ENCODE peak calls at places on chromosomes 12 and 14, in four cellular contexts. One of them, this sample, is unnamed.

GRCh38 chr12:97456792-97457191 is 5.8 kb upstream of the RMST start:
- DNase-seq in neural progenitor cell: peak; percentile 21
- DNase-seq in COR-L47: no peak
- DNase-seq in CD8-positive, alpha-beta T cell: no peak
- DNase-seq in this sample: peak; percentile 4

GRCh38 chr14:95545769-95546168 is 10.9 kb downstream of the GLRX5 start:
- DNase-seq in neural progenitor cell: no peak
- DNase-seq in COR-L47: no peak
- DNase-seq in CD8-positive, alpha-beta T cell: no peak
- DNase-seq in this sample: no peak

GRCh38 chr12:95494888-95495287 is 20.9 kb downstream of the METAP2 start:
- DNase-seq in neural progenitor cell: no peak
- DNase-seq in CD8-positive, alpha-beta T cell: no peak
- DNase-seq in COR-L47: no peak
- DNase-seq in this sample: no peak

GRCh38 chr12:127628655-127629054 is 638.3 kb upstream of the TMEM132C start:
- DNase-seq in neural progenitor cell: no peak
- DNase-seq in CD8-positive, alpha-beta T cell: no peak
- DNase-seq in COR-L47: no peak
- DNase-seq in this sample: peak; percentile 2

GRCh38 chr12:92715625-92716024 is 12.8 kb downstream of the PLEKHG7 start:
- DNase-seq in COR-L47: no peak
- DNase-seq in neural progenitor cell: no peak
- DNase-seq in CD8-positive, alpha-beta T cell: no peak
- DNase-seq in this sample: no peak

GRCh38 chr14:76985021-76985420 is 43.5 kb downstream of the IRF2BPL start:
- DNase-seq in COR-L47: no peak
- DNase-seq in CD8-positive, alpha-beta T cell: no peak
- DNase-seq in neural progenitor cell: no peak
- DNase-seq in this sample: no peak

GRCh38 chr12:121124402-121125109 is 8.1 kb upstream of the P2RX7 start:
- DNase-seq in neural progenitor cell: no peak
- DNase-seq in COR-L47: no peak
- DNase-seq in CD8-positive, alpha-beta T cell: no peak
- DNase-seq in this sample: no peak

GRCh38 chr12:46983959-46984833 is 95.2 kb upstream of the PCED1B start:
- DNase-seq in CD8-positive, alpha-beta T cell: peak; percentile 49
- DNase-seq in neural progenitor cell: peak; percentile 77
- DNase-seq in COR-L47: peak; percentile 32
- DNase-seq in this sample: peak; percentile 11

GRCh38 chr12:32312049-32312670 is 87.2 kb upstream of the FGD4 start:
- DNase-seq in neural progenitor cell: peak; percentile 68
- DNase-seq in COR-L47: peak; percentile 65
- DNase-seq in CD8-positive, alpha-beta T cell: no peak
- DNase-seq in this sample: peak; percentile 14

GRCh38 chr12:99915251-99916082 is 69.3 kb downstream of the ANKS1B start:
- DNase-seq in neural progenitor cell: no peak
- DNase-seq in CD8-positive, alpha-beta T cell: no peak
- DNase-seq in COR-L47: no peak
- DNase-seq in this sample: no peak

GRCh38 chr12:93766802-93767523 is 89.8 kb downstream of the CRADD start:
- DNase-seq in neural progenitor cell: peak; percentile 20
- DNase-seq in CD8-positive, alpha-beta T cell: no peak
- DNase-seq in COR-L47: peak; percentile 42
- DNase-seq in this sample: peak; percentile 92

GRCh38 chr12:18942669-18943068 is 186.9 kb upstream of the PLEKHA5 start:
- DNase-seq in COR-L47: no peak
- DNase-seq in CD8-positive, alpha-beta T cell: no peak
- DNase-seq in neural progenitor cell: no peak
- DNase-seq in this sample: no peak

GRCh38 chr14:23047042-23047634 is 5.1 kb downstream of the PSMB11 start:
- DNase-seq in COR-L47: no peak
- DNase-seq in neural progenitor cell: no peak
- DNase-seq in CD8-positive, alpha-beta T cell: no peak
- DNase-seq in this sample: no peak

GRCh38 chr12:127286281-127286680 is 980.7 kb upstream of the TMEM132C start:
- DNase-seq in neural progenitor cell: no peak
- DNase-seq in CD8-positive, alpha-beta T cell: no peak
- DNase-seq in COR-L47: no peak
- DNase-seq in this sample: no peak

GRCh38 chr14:54410215-54410614 is 13.4 kb downstream of the CDKN3 start:
- DNase-seq in neural progenitor cell: no peak
- DNase-seq in CD8-positive, alpha-beta T cell: no peak
- DNase-seq in COR-L47: no peak
- DNase-seq in this sample: no peak

GRCh38 chr12:57452937-57453509 is 2.1 kb upstream of the INHBE start:
- DNase-seq in neural progenitor cell: peak; percentile 89
- DNase-seq in COR-L47: peak; percentile 65
- DNase-seq in CD8-positive, alpha-beta T cell: no peak
- DNase-seq in this sample: peak; percentile 26

GRCh38 chr12:124523071-124523470 is 44.3 kb downstream of the NCOR2 start:
- DNase-seq in CD8-positive, alpha-beta T cell: no peak
- DNase-seq in COR-L47: peak; percentile 72
- DNase-seq in neural progenitor cell: no peak
- DNase-seq in this sample: peak; percentile 70

GRCh38 chr12:104456950-104457745 is 400 bp downstream of the CHST11 start:
- DNase-seq in COR-L47: peak; percentile 61
- DNase-seq in CD8-positive, alpha-beta T cell: peak; percentile 78
- DNase-seq in neural progenitor cell: peak; percentile 79
- DNase-seq in this sample: peak; percentile 8

GRCh38 chr12:70002912-70003255 is 177.9 kb downstream of the MYRFL start:
- DNase-seq in neural progenitor cell: no peak
- DNase-seq in CD8-positive, alpha-beta T cell: no peak
- DNase-seq in COR-L47: no peak
- DNase-seq in this sample: peak; percentile 80

GRCh38 chr12:57097554-57097835 is 8.6 kb downstream of the NAB2 start:
- DNase-seq in neural progenitor cell: no peak
- DNase-seq in COR-L47: no peak
- DNase-seq in CD8-positive, alpha-beta T cell: no peak
- DNase-seq in this sample: no peak

GRCh38 chr14:69848156-69848555 is 31.1 kb upstream of the SMOC1 start:
- DNase-seq in CD8-positive, alpha-beta T cell: no peak
- DNase-seq in neural progenitor cell: no peak
- DNase-seq in COR-L47: no peak
- DNase-seq in this sample: no peak

GRCh38 chr12:67269632-67270578 is 747 bp downstream of the CAND1 start:
- DNase-seq in COR-L47: peak; percentile 66
- DNase-seq in CD8-positive, alpha-beta T cell: peak; percentile 71
- DNase-seq in neural progenitor cell: peak; percentile 84
- DNase-seq in this sample: no peak

GRCh38 chr14:21098134-21098891 is at the start of gene ZNF219:
- DNase-seq in COR-L47: peak; percentile 54
- DNase-seq in CD8-positive, alpha-beta T cell: no peak
- DNase-seq in neural progenitor cell: peak; percentile 92
- DNase-seq in this sample: peak; percentile 45

GRCh38 chr12:21416611-21417121 is 20.8 kb upstream of the PYROXD1 start:
- DNase-seq in CD8-positive, alpha-beta T cell: no peak
- DNase-seq in COR-L47: no peak
- DNase-seq in neural progenitor cell: peak; percentile 39
- DNase-seq in this sample: no peak

GRCh38 chr12:132272706-132273105 is 56.7 kb downstream of the GALNT9 start:
- DNase-seq in neural progenitor cell: no peak
- DNase-seq in COR-L47: no peak
- DNase-seq in CD8-positive, alpha-beta T cell: no peak
- DNase-seq in this sample: no peak

GRCh38 chr14:91264151-91265150 is 19.9 kb upstream of the GPR68 start:
- DNase-seq in neural progenitor cell: peak; percentile 40
- DNase-seq in CD8-positive, alpha-beta T cell: peak; percentile 67
- DNase-seq in COR-L47: no peak
- DNase-seq in this sample: no peak

GRCh38 chr12:29158364-29158763 is 9.3 kb downstream of the FAR2 start:
- DNase-seq in CD8-positive, alpha-beta T cell: no peak
- DNase-seq in COR-L47: no peak
- DNase-seq in neural progenitor cell: no peak
- DNase-seq in this sample: no peak

GRCh38 chr12:96487214-96487613 is 2.2 kb upstream of the CFAP54 start:
- DNase-seq in CD8-positive, alpha-beta T cell: no peak
- DNase-seq in COR-L47: no peak
- DNase-seq in neural progenitor cell: no peak
- DNase-seq in this sample: no peak

GRCh38 chr12:46916796-46917419 is 91.1 kb upstream of the SLC38A4 start:
- DNase-seq in COR-L47: no peak
- DNase-seq in CD8-positive, alpha-beta T cell: no peak
- DNase-seq in neural progenitor cell: no peak
- DNase-seq in this sample: no peak

GRCh38 chr12:107134558-107134957 is 41.2 kb upstream of the CRY1 start:
- DNase-seq in CD8-positive, alpha-beta T cell: no peak
- DNase-seq in neural progenitor cell: peak; percentile 40
- DNase-seq in COR-L47: no peak
- DNase-seq in this sample: no peak

GRCh38 chr12:51415931-51416330 is 8.7 kb upstream of the SLC4A8 start:
- DNase-seq in CD8-positive, alpha-beta T cell: no peak
- DNase-seq in COR-L47: peak; percentile 51
- DNase-seq in neural progenitor cell: no peak
- DNase-seq in this sample: no peak

GRCh38 chr14:92099802-92100201 is 6.6 kb downstream of the ATXN3 start:
- DNase-seq in COR-L47: no peak
- DNase-seq in neural progenitor cell: no peak
- DNase-seq in CD8-positive, alpha-beta T cell: no peak
- DNase-seq in this sample: no peak

This sample was measured in NCI-H446 treated with DMSO at 0.1 percent for 48 hours.